ENCODE peak calls at places on chromosomes 3 and 15, in six cellular contexts. A is PC-3, R is GM12878, Z is Karpas-422, X is MM.1S, M is IMR-90. P is an unnamed sample.

GRCh38 chr3:186281172-186281571 is 80.9 kb downstream of the DGKG start:
- DNase-seq in Z (no peak), X (no peak), M (peak; percentile 88), R (no peak), A (peak; percentile 84), P (peak; percentile 60)

GRCh38 chr15:66592505-66593218 is 26.9 kb upstream of the LCTL start:
- DNase-seq in R (no peak), Z (no peak), M (no peak), A (no peak), X (no peak), P (no peak)

GRCh38 chr15:65370885-65371284 is 6.9 kb downstream of the IGDCC3 start:
- DNase-seq in Z (no peak), R (no peak), A (no peak), X (no peak), M (no peak), P (no peak)

GRCh38 chr3:15171096-15171495 is 35.0 kb upstream of the CAPN7 start:
- DNase-seq in R (peak; percentile 40), Z (no peak), X (peak; percentile 50), M (no peak), A (no peak), P (peak; percentile 49)

GRCh38 chr15:49155834-49156627 is 632 bp upstream of the COPS2 start:
- DNase-seq in Z (peak; percentile 52), X (no peak), A (peak; percentile 25), M (peak; percentile 25), R (no peak), P (peak; percentile 73)

GRCh38 chr3:193779933-193780332 is 186.9 kb downstream of the OPA1 start:
- DNase-seq in Z (no peak), A (no peak), M (no peak), R (no peak), X (no peak), P (no peak)

GRCh38 chr15:56337084-56337725 is 28.0 kb upstream of the TEX9 start:
- DNase-seq in R (no peak), X (no peak), M (no peak), Z (no peak), A (no peak), P (no peak)

GRCh38 chr3:157089455-157090221 is 70.3 kb downstream of the CCNL1 start:
- DNase-seq in R (peak; percentile 69), Z (peak; percentile 49), M (peak; percentile 71), A (peak; percentile 26), X (no peak), P (no peak)

GRCh38 chr3:15903776-15904720 is 106.3 kb upstream of the ANKRD28 start:
- DNase-seq in X (no peak), Z (no peak), R (no peak), M (no peak), A (peak; percentile 3), P (no peak)

GRCh38 chr3:146543461-146544012 is 870 bp downstream of the PLSCR1 start:
- DNase-seq in X (no peak), R (no peak), A (no peak), M (peak; percentile 16), Z (peak; percentile 49), P (peak; percentile 77)
- H3K9ac ChIP-seq in X (peak overlapping the region; percentile 77), R (peak overlapping the region; percentile 87), A (peak overlapping the region; percentile 96), M (peak overlapping the region; percentile 90), Z (peak overlapping the region; percentile 85), P (peak overlapping the region; percentile 95)

DNA sequence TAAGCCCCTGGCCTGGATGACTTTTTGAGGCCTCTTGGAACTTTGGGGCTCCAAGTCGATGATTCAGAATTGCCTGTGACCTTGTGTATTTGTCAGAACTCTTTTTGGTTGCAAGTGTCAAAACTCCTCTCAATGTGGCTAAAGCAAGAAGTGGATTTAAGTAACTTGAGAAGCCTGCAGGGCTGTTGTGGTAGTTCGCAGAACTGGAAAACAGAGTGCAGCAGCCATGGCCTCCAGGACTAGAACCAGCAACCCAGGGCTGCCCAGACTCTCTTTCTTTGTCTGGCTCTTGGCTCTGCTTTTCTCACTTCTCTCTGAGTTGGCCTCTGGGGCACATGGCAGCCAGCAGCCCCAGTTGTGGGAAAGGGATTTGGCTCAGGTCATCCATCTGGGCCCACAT is 59.0 kb downstream of the BHLHE40 start:
- DNase-seq in A (no peak), R (no peak), Z (no peak), M (no peak), X (no peak), P (no peak)
- H3K9ac ChIP-seq in A (no peak overlapping the region), R (no peak overlapping the region), Z (no peak overlapping the region), M (no peak overlapping the region), X (no peak overlapping the region), P (no peak overlapping the region)

DNA sequence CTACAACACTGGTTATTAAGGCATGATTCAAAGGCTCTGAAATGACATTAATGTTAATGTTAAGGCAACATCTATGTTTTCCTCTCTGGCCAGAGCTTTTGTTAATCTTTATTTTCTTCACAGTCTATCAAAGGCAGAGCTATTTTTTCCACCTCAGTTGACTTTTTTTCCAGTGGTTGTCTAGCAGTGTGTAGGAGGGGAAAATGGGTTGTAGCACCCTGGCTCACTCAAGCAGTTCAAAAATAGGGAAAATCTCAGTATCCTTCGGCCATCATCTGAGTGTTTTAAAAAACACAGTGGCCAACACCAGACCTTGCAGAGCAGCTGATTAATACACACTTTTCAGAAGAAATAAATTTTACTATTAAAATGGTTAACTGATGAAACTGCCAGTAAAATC is 21.4 kb downstream of the CBLB start:
- DNase-seq in X (no peak), R (no peak), Z (no peak), M (no peak), A (no peak), P (no peak)
- H3K9ac ChIP-seq in X (no peak overlapping the region), R (no peak overlapping the region), Z (no peak overlapping the region), M (no peak overlapping the region), A (no peak overlapping the region), P (peak overlapping the region; percentile 18)

DNA sequence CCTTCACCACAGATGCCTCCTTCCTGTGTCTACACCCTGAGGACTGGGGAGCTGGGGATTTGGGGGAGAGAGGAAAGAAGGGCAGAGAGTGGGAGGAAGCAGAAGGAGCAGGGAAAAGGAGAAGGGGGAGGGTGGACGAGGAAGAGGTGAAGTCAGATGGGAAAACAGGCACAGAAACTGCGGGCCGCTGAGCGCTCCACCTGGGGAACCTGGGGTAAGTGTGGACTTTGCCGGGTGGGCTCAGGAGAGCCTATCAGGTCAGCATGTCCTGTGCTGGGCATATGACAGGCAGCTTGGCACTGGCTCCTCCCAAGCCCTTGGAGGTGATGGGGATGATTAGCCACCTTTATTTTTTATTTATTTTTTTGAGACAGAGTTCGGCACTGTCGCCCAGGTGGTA is 62.6 kb downstream of the CORO2B start:
- DNase-seq in R (no peak), A (no peak), M (no peak), X (no peak), Z (no peak), P (no peak)
- H3K9ac ChIP-seq in R (no peak overlapping the region), A (no peak overlapping the region), M (peak overlapping the region; percentile 9), X (no peak overlapping the region), Z (no peak overlapping the region), P (peak overlapping the region; percentile 54)

GRCh38 chr3:52310861-52311566 is 5.1 kb upstream of the DNAH1 start:
- DNase-seq in Z (no peak), A (no peak), M (peak; percentile 12), R (peak; percentile 47), X (peak; percentile 40), P (peak; percentile 33)
- H3K9ac ChIP-seq in Z (no peak overlapping the region), A (no peak overlapping the region), M (no peak overlapping the region), R (peak overlapping the region; percentile 41), X (no peak overlapping the region), P (no peak overlapping the region)

DNA sequence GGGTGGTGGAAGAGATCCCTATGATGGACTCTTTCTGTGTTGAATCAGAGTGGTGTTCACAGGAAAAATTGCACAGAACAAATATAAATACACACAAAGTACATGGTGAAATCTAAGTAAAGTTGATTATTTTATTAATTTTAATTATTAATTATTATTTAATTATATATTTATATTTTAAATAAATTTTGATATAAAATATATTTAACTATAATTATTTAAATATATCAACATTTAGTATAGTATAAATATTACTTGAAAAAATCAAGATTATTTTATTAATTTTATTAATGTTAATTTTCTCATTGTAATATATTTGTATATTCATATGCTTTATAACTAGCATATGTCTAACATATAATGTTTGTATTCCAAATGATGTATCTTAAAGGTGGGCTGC is 11.3 kb upstream of the ATP10A start:
- DNase-seq in Z (no peak), M (no peak), R (no peak), A (no peak), X (no peak), P (no peak)
- H3K9ac ChIP-seq in Z (no peak overlapping the region), M (no peak overlapping the region), R (no peak overlapping the region), A (no peak overlapping the region), X (no peak overlapping the region), P (no peak overlapping the region)

GRCh38 chr3:114623420-114624046 is 329.7 kb downstream of the TIGIT start:
- DNase-seq in Z (no peak), X (no peak), A (no peak), R (no peak), M (no peak), P (peak; percentile 22)
- H3K9ac ChIP-seq in Z (no peak overlapping the region), X (no peak overlapping the region), A (no peak overlapping the region), R (no peak overlapping the region), M (peak overlapping the region; percentile 82), P (peak overlapping the region; percentile 92)

GRCh38 chr3:95894820-95895219 is 919.6 kb upstream of the EPHA6 start:
- DNase-seq in X (no peak), R (no peak), M (no peak), A (no peak), Z (no peak), P (no peak)
- H3K9ac ChIP-seq in X (no peak overlapping the region), R (no peak overlapping the region), M (no peak overlapping the region), A (no peak overlapping the region), Z (no peak overlapping the region), P (no peak overlapping the region)

GRCh38 chr3:143124683-143125520 is 5.3 kb downstream of the CHST2 start:
- DNase-seq in X (no peak), R (no peak), A (peak; percentile 40), M (no peak), Z (no peak), P (no peak)
- H3K9ac ChIP-seq in X (no peak overlapping the region), R (peak overlapping the region; percentile 32), A (no peak overlapping the region), M (no peak overlapping the region), Z (no peak overlapping the region), P (no peak overlapping the region)

GRCh38 chr3:167274141-167274874 is 105.8 kb downstream of the ZBBX start:
- DNase-seq in M (no peak), X (no peak), R (no peak), A (no peak), Z (no peak), P (no peak)
- H3K9ac ChIP-seq in M (no peak overlapping the region), X (no peak overlapping the region), R (no peak overlapping the region), A (no peak overlapping the region), Z (no peak overlapping the region), P (no peak overlapping the region)

P was measured in adipocyte.